ENCODE peak calls at places on chromosomes 5 and 9, in ten cellular contexts. One of them, this sample, is unnamed.

GRCh38 chr9:69115621-69116020 is 58.5 kb upstream of the TJP2 start:
- DNase-seq in body of pancreas: no peak
- DNase-seq in heart left ventricle: no peak
- DNase-seq in IMR-90: no peak
- DNase-seq in transverse colon: no peak
- DNase-seq in ovary: no peak
- DNase-seq in adrenal gland: no peak
- DNase-seq in A549: no peak
- DNase-seq in tibial nerve: no peak
- DNase-seq in spleen: no peak
- DNase-seq in this sample: no peak

GRCh38 chr9:101711330-101711941 is 27.0 kb downstream of the GRIN3A start:
- DNase-seq in body of pancreas: no peak
- DNase-seq in heart left ventricle: no peak
- DNase-seq in IMR-90: no peak
- DNase-seq in transverse colon: no peak
- DNase-seq in ovary: no peak
- DNase-seq in adrenal gland: no peak
- DNase-seq in A549: peak; percentile 23
- DNase-seq in tibial nerve: no peak
- DNase-seq in spleen: no peak
- DNase-seq in this sample: no peak

GRCh38 chr5:149162401-149163084 is 21.2 kb downstream of the ABLIM3 start:
- DNase-seq in body of pancreas: no peak
- DNase-seq in heart left ventricle: no peak
- DNase-seq in IMR-90: peak; percentile 74
- DNase-seq in transverse colon: no peak
- DNase-seq in ovary: no peak
- DNase-seq in adrenal gland: no peak
- DNase-seq in A549: no peak
- DNase-seq in tibial nerve: no peak
- DNase-seq in spleen: no peak
- DNase-seq in this sample: no peak

GRCh38 chr5:10259916-10260315 is 9.8 kb downstream of the CCT5 start:
- DNase-seq in body of pancreas: no peak
- DNase-seq in heart left ventricle: no peak
- DNase-seq in IMR-90: no peak
- DNase-seq in transverse colon: no peak
- DNase-seq in ovary: no peak
- DNase-seq in adrenal gland: no peak
- DNase-seq in A549: no peak
- DNase-seq in tibial nerve: no peak
- DNase-seq in spleen: no peak
- DNase-seq in this sample: no peak

GRCh38 chr9:3553076-3553765 is 27.4 kb upstream of the RFX3 start:
- DNase-seq in body of pancreas: no peak
- DNase-seq in heart left ventricle: no peak
- DNase-seq in IMR-90: no peak
- DNase-seq in transverse colon: no peak
- DNase-seq in ovary: no peak
- DNase-seq in adrenal gland: no peak
- DNase-seq in A549: no peak
- DNase-seq in tibial nerve: no peak
- DNase-seq in spleen: no peak
- DNase-seq in this sample: no peak

GRCh38 chr9:135076143-135076875 is 11.2 kb upstream of the OLFM1 start:
- DNase-seq in body of pancreas: no peak
- DNase-seq in heart left ventricle: peak; percentile 2
- DNase-seq in IMR-90: no peak
- DNase-seq in transverse colon: no peak
- DNase-seq in ovary: no peak
- DNase-seq in adrenal gland: peak; percentile 8
- DNase-seq in A549: no peak
- DNase-seq in tibial nerve: no peak
- DNase-seq in spleen: peak; percentile 35
- DNase-seq in this sample: no peak

GRCh38 chr9:137407590-137408300 is 15.2 kb downstream of the EXD3 start:
- DNase-seq in body of pancreas: no peak
- DNase-seq in heart left ventricle: peak; percentile 67
- DNase-seq in IMR-90: no peak
- DNase-seq in transverse colon: no peak
- DNase-seq in ovary: peak; percentile 95
- DNase-seq in adrenal gland: no peak
- DNase-seq in A549: no peak
- DNase-seq in tibial nerve: peak; percentile 54
- DNase-seq in spleen: no peak
- DNase-seq in this sample: no peak

GRCh38 chr9:129177443-129177790 is 644 bp downstream of the IER5L start:
- DNase-seq in body of pancreas: no peak
- DNase-seq in heart left ventricle: no peak
- DNase-seq in IMR-90: no peak
- DNase-seq in transverse colon: no peak
- DNase-seq in ovary: no peak
- DNase-seq in adrenal gland: peak; percentile 42
- DNase-seq in A549: no peak
- DNase-seq in tibial nerve: no peak
- DNase-seq in spleen: no peak
- DNase-seq in this sample: no peak

GRCh38 chr9:111728617-111729366 is 65.9 kb downstream of the SHOC1 start:
- DNase-seq in body of pancreas: no peak
- DNase-seq in heart left ventricle: no peak
- DNase-seq in IMR-90: peak; percentile 97
- DNase-seq in transverse colon: no peak
- DNase-seq in ovary: no peak
- DNase-seq in adrenal gland: no peak
- DNase-seq in A549: peak; percentile 41
- DNase-seq in tibial nerve: no peak
- DNase-seq in spleen: no peak
- DNase-seq in this sample: no peak

GRCh38 chr5:150124596-150124995 is 31.0 kb downstream of the PDGFRB start:
- DNase-seq in body of pancreas: no peak
- DNase-seq in heart left ventricle: no peak
- DNase-seq in IMR-90: no peak
- DNase-seq in transverse colon: no peak
- DNase-seq in ovary: no peak
- DNase-seq in adrenal gland: no peak
- DNase-seq in A549: no peak
- DNase-seq in tibial nerve: no peak
- DNase-seq in spleen: peak; percentile 56
- DNase-seq in this sample: no peak

GRCh38 chr5:102811962-102812361 is 56.9 kb downstream of the PAM start:
- DNase-seq in body of pancreas: no peak
- DNase-seq in heart left ventricle: no peak
- DNase-seq in IMR-90: peak; percentile 82
- DNase-seq in transverse colon: no peak
- DNase-seq in ovary: no peak
- DNase-seq in adrenal gland: no peak
- DNase-seq in A549: peak; percentile 3
- DNase-seq in tibial nerve: no peak
- DNase-seq in spleen: no peak
- DNase-seq in this sample: no peak

GRCh38 chr5:180071418-180072255 is at the start of gene RNF130:
- DNase-seq in body of pancreas: peak; percentile 95
- DNase-seq in heart left ventricle: peak; percentile 96
- DNase-seq in IMR-90: peak; percentile 88
- DNase-seq in transverse colon: peak; percentile 95
- DNase-seq in ovary: peak; percentile 97
- DNase-seq in adrenal gland: peak; percentile 95
- DNase-seq in A549: peak; percentile 87
- DNase-seq in tibial nerve: peak; percentile 85
- DNase-seq in spleen: peak; percentile 99
- DNase-seq in this sample: peak; percentile 91

GRCh38 chr5:123882946-123883345 is 371.0 kb downstream of the CSNK1G3 start:
- DNase-seq in body of pancreas: no peak
- DNase-seq in heart left ventricle: no peak
- DNase-seq in IMR-90: no peak
- DNase-seq in transverse colon: no peak
- DNase-seq in ovary: no peak
- DNase-seq in adrenal gland: no peak
- DNase-seq in A549: no peak
- DNase-seq in tibial nerve: no peak
- DNase-seq in spleen: no peak
- DNase-seq in this sample: no peak

GRCh38 chr9:91071185-91071990 is 269.8 kb downstream of the SYK start:
- DNase-seq in body of pancreas: no peak
- DNase-seq in heart left ventricle: no peak
- DNase-seq in IMR-90: peak; percentile 99
- DNase-seq in transverse colon: no peak
- DNase-seq in ovary: no peak
- DNase-seq in adrenal gland: no peak
- DNase-seq in A549: no peak
- DNase-seq in tibial nerve: no peak
- DNase-seq in spleen: no peak
- DNase-seq in this sample: no peak

GRCh38 chr9:76458903-76459690 is at the start of gene GCNT1:
- DNase-seq in body of pancreas: peak; percentile 85
- DNase-seq in heart left ventricle: peak; percentile 84
- DNase-seq in IMR-90: peak; percentile 60
- DNase-seq in transverse colon: peak; percentile 97
- DNase-seq in ovary: peak; percentile 75
- DNase-seq in adrenal gland: peak; percentile 81
- DNase-seq in A549: peak; percentile 88
- DNase-seq in tibial nerve: peak; percentile 64
- DNase-seq in spleen: peak; percentile 98
- DNase-seq in this sample: peak; percentile 77
- TF ChIP-seq POLR2A in body of pancreas: peak; percentile 64
- TF ChIP-seq POLR2A in heart left ventricle: peak; percentile 62
- TF ChIP-seq POLR2A in IMR-90: no peak
- TF ChIP-seq POLR2A in transverse colon: peak; percentile 91
- TF ChIP-seq POLR2A in ovary: no peak
- TF ChIP-seq POLR2A in adrenal gland: no peak
- TF ChIP-seq POLR2A in A549: peak; percentile 50
- TF ChIP-seq POLR2A in tibial nerve: peak; percentile 39
- TF ChIP-seq POLR2A in spleen: no peak
- TF ChIP-seq POLR2A in this sample: peak; percentile 70

GRCh38 chr9:110104201-110104845 is 103.6 kb downstream of the C9orf152 start:
- DNase-seq in body of pancreas: no peak
- DNase-seq in heart left ventricle: no peak
- DNase-seq in IMR-90: peak; percentile 85
- DNase-seq in transverse colon: no peak
- DNase-seq in ovary: no peak
- DNase-seq in adrenal gland: no peak
- DNase-seq in A549: no peak
- DNase-seq in tibial nerve: no peak
- DNase-seq in spleen: no peak
- DNase-seq in this sample: no peak
- H3K4me1 ChIP-seq in body of pancreas: peaks cover 3% of the 10 kb centered on the region
- H3K4me1 ChIP-seq in heart left ventricle: peaks cover 71% of the 10 kb centered on the region
- H3K4me1 ChIP-seq in IMR-90: peaks cover 31% of the 10 kb centered on the region
- H3K4me1 ChIP-seq in transverse colon: peaks cover 6% of the 10 kb centered on the region
- H3K4me1 ChIP-seq in ovary: peaks cover 11% of the 10 kb centered on the region
- H3K4me1 ChIP-seq in adrenal gland: peaks cover 16% of the 10 kb centered on the region
- H3K4me1 ChIP-seq in A549: peaks cover 6% of the 10 kb centered on the region
- H3K4me1 ChIP-seq in tibial nerve: peaks cover 26% of the 10 kb centered on the region
- H3K4me1 ChIP-seq in spleen: peaks cover 53% of the 10 kb centered on the region
- H3K4me1 ChIP-seq in this sample: peaks cover 10% of the 10 kb centered on the region

DNA sequence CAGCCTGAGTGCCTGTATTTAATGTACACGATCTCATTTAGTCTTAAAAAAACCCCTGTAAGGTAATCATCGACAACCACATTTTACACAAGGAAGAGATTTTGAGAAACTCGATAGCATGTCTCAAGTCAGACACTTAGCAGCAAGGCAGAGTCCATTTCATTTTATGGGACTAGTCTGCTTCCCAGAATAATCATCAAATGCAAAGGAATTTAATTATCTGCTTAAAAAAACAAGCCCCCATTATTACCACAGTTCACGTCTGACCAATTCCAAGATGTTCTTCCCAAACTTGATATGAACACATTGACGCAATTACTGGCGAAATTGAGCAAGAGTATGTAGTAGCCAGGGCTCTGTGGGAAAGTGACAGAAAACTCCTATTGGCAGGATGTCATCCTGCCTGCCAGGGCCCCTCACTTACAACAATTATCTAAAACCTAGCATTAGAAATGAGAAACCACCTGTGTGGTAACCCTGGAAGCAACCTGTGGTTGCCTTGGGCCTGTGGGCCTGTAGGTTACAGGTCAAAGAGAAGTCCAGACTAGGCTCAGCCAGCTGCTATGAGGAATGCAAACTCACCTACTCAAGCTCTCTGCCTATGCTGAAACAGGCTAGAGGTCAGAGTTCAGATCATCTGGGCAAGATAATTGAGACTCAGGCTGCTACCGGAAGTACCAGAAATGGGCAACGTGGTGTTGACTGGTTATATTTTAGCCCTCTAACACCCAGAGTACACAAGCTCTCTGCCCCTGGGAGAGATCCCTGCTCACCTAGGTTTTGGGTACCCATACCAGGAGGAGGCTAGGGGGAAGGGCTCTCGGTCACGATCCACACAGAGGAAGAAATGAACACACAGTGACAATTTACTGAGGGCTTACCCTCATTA is 1.6 kb downstream of the B4GALT1 start:
- DNase-seq in body of pancreas: peak; percentile 68
- DNase-seq in heart left ventricle: peak; percentile 48
- DNase-seq in IMR-90: peak; percentile 83
- DNase-seq in transverse colon: peak; percentile 71
- DNase-seq in ovary: peak; percentile 70
- DNase-seq in adrenal gland: no peak
- DNase-seq in A549: peak; percentile 73
- DNase-seq in tibial nerve: peak; percentile 99
- DNase-seq in spleen: peak; percentile 78
- DNase-seq in this sample: peak; percentile 80
- TF ChIP-seq POLR2A in body of pancreas: peak; percentile 71
- TF ChIP-seq POLR2A in heart left ventricle: peak; percentile 17
- TF ChIP-seq POLR2A in IMR-90: no peak
- TF ChIP-seq POLR2A in transverse colon: peak; percentile 56
- TF ChIP-seq POLR2A in ovary: peak; percentile 19
- TF ChIP-seq POLR2A in adrenal gland: peak; percentile 34
- TF ChIP-seq POLR2A in A549: no peak
- TF ChIP-seq POLR2A in tibial nerve: peak; percentile 31
- TF ChIP-seq POLR2A in spleen: peak; percentile 36
- TF ChIP-seq POLR2A in this sample: no peak

DNA sequence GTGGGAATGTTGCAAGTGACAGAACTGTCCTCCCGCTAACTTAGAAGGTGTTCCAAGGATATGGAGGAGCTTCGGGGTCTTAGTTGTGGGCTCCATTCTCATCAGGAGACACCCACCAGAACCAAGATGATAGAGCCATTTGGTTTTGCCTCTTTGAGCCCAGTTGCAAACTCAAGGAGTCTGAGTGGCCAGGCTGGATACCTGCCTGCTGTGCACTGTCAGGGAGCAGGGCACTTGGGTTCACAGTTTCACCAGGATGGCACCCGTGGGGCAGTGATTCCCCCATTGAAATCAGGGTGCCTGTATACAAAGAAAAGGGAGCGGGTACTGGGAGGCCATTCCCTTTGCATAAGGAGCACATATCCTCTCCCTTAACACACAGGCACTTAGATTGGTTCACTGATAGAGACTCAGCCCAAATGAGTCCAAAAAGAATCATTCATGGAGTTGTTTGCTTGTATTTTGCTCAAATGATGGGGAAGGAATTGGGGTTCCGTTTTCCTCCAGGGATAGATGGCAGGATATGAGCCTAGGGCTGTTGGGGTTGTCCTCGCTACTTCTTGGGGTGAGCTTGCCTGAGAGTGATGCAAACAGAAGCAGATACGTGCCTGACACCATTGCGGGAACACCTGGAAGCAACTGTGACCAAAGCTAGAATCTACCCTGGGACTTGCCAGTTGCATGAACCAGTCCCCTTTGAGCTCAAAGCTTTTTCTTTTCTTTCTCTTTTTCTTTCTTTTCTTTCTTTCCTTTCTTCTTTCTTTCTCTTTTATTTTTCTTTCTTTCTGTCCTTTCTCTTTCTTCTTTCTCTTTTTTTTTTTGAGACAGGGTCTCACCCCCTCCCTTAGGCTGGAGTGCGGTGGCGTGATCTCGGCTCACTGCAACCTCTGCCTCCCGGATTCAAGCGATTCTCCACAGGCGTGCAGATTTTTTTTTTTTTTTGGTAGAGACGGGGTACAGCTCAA is 1.3 kb upstream of the PRR7 start:
- DNase-seq in body of pancreas: no peak
- DNase-seq in heart left ventricle: no peak
- DNase-seq in IMR-90: no peak
- DNase-seq in transverse colon: no peak
- DNase-seq in ovary: no peak
- DNase-seq in adrenal gland: no peak
- DNase-seq in A549: no peak
- DNase-seq in tibial nerve: no peak
- DNase-seq in spleen: peak; percentile 71
- DNase-seq in this sample: no peak
- H3K4me1 ChIP-seq in body of pancreas: peaks cover 27% of the 10 kb centered on the region
- H3K4me1 ChIP-seq in heart left ventricle: peaks cover 32% of the 10 kb centered on the region
- H3K4me1 ChIP-seq in IMR-90: peaks cover 10% of the 10 kb centered on the region
- H3K4me1 ChIP-seq in transverse colon: peaks cover 21% of the 10 kb centered on the region
- H3K4me1 ChIP-seq in ovary: peaks cover 6% of the 10 kb centered on the region
- H3K4me1 ChIP-seq in adrenal gland: peaks cover 20% of the 10 kb centered on the region
- H3K4me1 ChIP-seq in A549: peaks cover 21% of the 10 kb centered on the region
- H3K4me1 ChIP-seq in tibial nerve: peaks cover 32% of the 10 kb centered on the region
- H3K4me1 ChIP-seq in spleen: peaks cover 37% of the 10 kb centered on the region
- H3K4me1 ChIP-seq in this sample: no peaks in the 10 kb centered on the region

This sample was measured in uterus.